ENCODE peak calls at places on chromosomes 12 and 14, in seven cellular contexts. N is A673, P is body of pancreas, Y is MM.1S, E is left ventricle myocardium inferior, A is fibroblast of pulmonary artery, U is psoas muscle. O is an unnamed sample.

GRCh38 chr12:2372178-2372577 is 319.4 kb downstream of the CACNA1C start:
- DNase-seq in N (no peak), Y (no peak), P (no peak), U (no peak), A (no peak), E (no peak), O (no peak)

GRCh38 chr12:109517619-109518018 is 40.2 kb downstream of the UBE3B start:
- DNase-seq in Y (no peak), P (no peak), U (no peak), N (no peak), A (no peak), E (no peak), O (no peak)

GRCh38 chr12:75553398-75553797 is 42.0 kb upstream of the KRR1 start:
- DNase-seq in U (no peak), Y (no peak), A (no peak), P (no peak), N (peak; percentile 14), E (no peak), O (no peak)

GRCh38 chr12:108770269-108770829 is 39.0 kb upstream of the CORO1C start:
- DNase-seq in U (no peak), P (no peak), Y (no peak), A (no peak), N (no peak), E (no peak), O (peak; percentile 58)

GRCh38 chr12:484096-484495 is 24.4 kb downstream of the B4GALNT3 start:
- DNase-seq in N (no peak), A (no peak), P (no peak), U (no peak), E (no peak), Y (no peak), O (no peak)

GRCh38 chr14:103127861-103128598 is 4.8 kb downstream of the TNFAIP2 start:
- DNase-seq in N (no peak), U (peak; percentile 43), E (no peak), P (peak; percentile 5), Y (no peak), A (no peak), O (peak; percentile 90)

GRCh38 chr14:94560782-94561655 is at the start of gene SERPINA4:
- DNase-seq in Y (no peak), P (peak; percentile 80), E (no peak), A (no peak), N (no peak), U (no peak), O (no peak)

GRCh38 chr14:48127674-48128073 is 452.3 kb upstream of the MDGA2 start:
- DNase-seq in U (no peak), Y (no peak), P (peak; percentile 9), N (no peak), E (no peak), A (no peak), O (no peak)

GRCh38 chr12:28575593-28576205 is 385.4 kb downstream of the CCDC91 start:
- DNase-seq in A (no peak), U (no peak), P (no peak), E (no peak), N (no peak), Y (no peak), O (no peak)

GRCh38 chr14:64423987-64424386 is 35.8 kb downstream of the MTHFD1 start:
- DNase-seq in Y (no peak), N (peak; percentile 54), P (no peak), U (no peak), A (peak; percentile 72), E (no peak), O (no peak)

GRCh38 chr14:24430682-24431568 is 1.2 kb downstream of the KHNYN start:
- DNase-seq in U (no peak), A (peak; percentile 46), N (peak; percentile 51), Y (peak; percentile 75), E (no peak), P (no peak), O (peak; percentile 96)

GRCh38 chr12:79900199-79900598 is 34.7 kb downstream of the PPP1R12A start:
- DNase-seq in N (no peak), A (no peak), E (no peak), Y (no peak), P (no peak), U (no peak), O (no peak)

GRCh38 chr12:44299524-44299923 is 463.6 kb downstream of the TMEM117 start:
- DNase-seq in P (no peak), U (no peak), N (no peak), Y (no peak), E (no peak), A (no peak), O (no peak)

GRCh38 chr14:63573579-63573978 is 30.4 kb upstream of the PPP2R5E start:
- DNase-seq in E (no peak), A (peak; percentile 24), Y (no peak), U (no peak), N (no peak), P (no peak), O (peak; percentile 21)

GRCh38 chr12:6765634-6766581 is at the start of gene PTMS:
- DNase-seq in E (peak; percentile 86), P (peak; percentile 75), A (peak; percentile 95), N (peak; percentile 96), U (peak; percentile 86), Y (no peak), O (peak; percentile 98)

GRCh38 chr12:64633940-64634337 is 23.6 kb downstream of the RASSF3 start:
- DNase-seq in E (peak; percentile 46), U (no peak), P (peak; percentile 81), A (peak; percentile 74), Y (no peak), N (peak; percentile 23), O (peak; percentile 73)

GRCh38 chr12:64631197-64631596 is 20.9 kb downstream of the RASSF3 start:
- DNase-seq in Y (no peak), U (no peak), A (no peak), N (no peak), E (no peak), P (no peak), O (no peak)

GRCh38 chr12:64634508-64635092 is 24.3 kb downstream of the RASSF3 start:
- DNase-seq in E (no peak), A (no peak), N (no peak), Y (no peak), P (no peak), U (no peak), O (no peak)

GRCh38 chr12:64635356-64635998 is 25.2 kb downstream of the RASSF3 start:
- DNase-seq in U (no peak), P (no peak), E (no peak), A (no peak), Y (no peak), N (no peak), O (no peak)

GRCh38 chr12:64633186-64633939 is 23.1 kb downstream of the RASSF3 start:
- DNase-seq in A (no peak), E (no peak), P (no peak), U (no peak), Y (no peak), N (no peak), O (no peak)
- H3K4me3 ChIP-seq in A (no peak overlapping the region), E (no peak overlapping the region), P (no peak overlapping the region), U (no peak overlapping the region), Y (no peak overlapping the region), N (no peak overlapping the region), O (no peak overlapping the region)

GRCh38 chr14:100828448-100828834 is 2.5 kb downstream of the MEG3 start:
- DNase-seq in Y (no peak), E (no peak), P (no peak), A (no peak), N (no peak), U (no peak), O (peak; percentile 88)
- TF ChIP-seq CTCF in Y (no peak), E (no peak), P (no peak), A (no peak), N (no peak), U (no peak), O (no peak)

DNA sequence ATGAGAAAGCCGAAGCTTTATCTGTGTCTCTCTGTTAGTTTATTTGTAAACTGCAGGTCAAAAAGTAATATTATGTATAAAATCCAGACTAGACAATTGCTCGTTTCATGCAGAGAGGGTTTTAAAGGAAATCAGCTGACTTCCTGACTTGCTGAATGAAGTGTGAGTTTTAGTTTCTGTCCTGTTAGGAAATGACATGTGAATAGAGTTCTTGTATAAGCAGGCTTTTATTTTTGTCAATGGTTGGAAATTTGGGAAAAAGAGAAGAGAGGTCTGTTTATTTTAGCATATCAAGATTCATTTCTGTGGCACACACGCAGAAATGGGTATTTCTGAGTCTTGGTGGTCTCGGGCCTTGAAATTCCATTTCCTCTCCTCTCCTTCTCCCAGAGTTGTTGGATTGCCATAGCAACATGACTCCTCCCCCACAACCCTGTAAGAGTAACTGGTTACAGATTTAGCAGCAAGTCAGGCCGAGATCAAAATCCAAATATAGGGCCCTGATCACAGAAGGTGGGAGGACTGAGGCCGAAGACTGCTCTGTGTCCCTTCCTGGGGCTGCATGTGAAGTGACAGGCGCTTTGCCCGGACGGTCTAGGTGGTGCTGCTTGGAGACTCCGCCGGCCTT is 60.9 kb downstream of the SAMD4A start:
- DNase-seq in N (peak; percentile 84), E (peak; percentile 44), Y (peak; percentile 64), U (peak; percentile 70), P (peak; percentile 10), A (peak; percentile 78), O (peak; percentile 89)
- H3K4me3 ChIP-seq in N (peak overlapping the region; percentile 30), E (peak overlapping the region; percentile 57), Y (peak overlapping the region; percentile 47), U (peak overlapping the region; percentile 44), P (no peak overlapping the region), A (peak overlapping the region; percentile 42), O (peak overlapping the region; percentile 63)

GRCh38 chr12:24945822-24946221 is 3.1 kb downstream of the BCAT1 start:
- DNase-seq in N (no peak), P (no peak), Y (no peak), U (no peak), A (no peak), E (no peak), O (no peak)

GRCh38 chr12:24950231-24950834 is 1.4 kb upstream of the BCAT1 start:
- DNase-seq in P (no peak), Y (peak; percentile 91), N (no peak), E (no peak), A (no peak), U (no peak), O (no peak)

GRCh38 chr12:24948452-24948815 is 467 bp downstream of the BCAT1 start:
- DNase-seq in N (peak; percentile 60), Y (peak; percentile 49), P (no peak), A (peak; percentile 63), U (no peak), E (no peak), O (peak; percentile 86)

GRCh38 chr12:24947541-24948451 is 1.1 kb downstream of the BCAT1 start:
- DNase-seq in U (no peak), E (no peak), P (no peak), Y (no peak), A (no peak), N (no peak), O (no peak)

DNA sequence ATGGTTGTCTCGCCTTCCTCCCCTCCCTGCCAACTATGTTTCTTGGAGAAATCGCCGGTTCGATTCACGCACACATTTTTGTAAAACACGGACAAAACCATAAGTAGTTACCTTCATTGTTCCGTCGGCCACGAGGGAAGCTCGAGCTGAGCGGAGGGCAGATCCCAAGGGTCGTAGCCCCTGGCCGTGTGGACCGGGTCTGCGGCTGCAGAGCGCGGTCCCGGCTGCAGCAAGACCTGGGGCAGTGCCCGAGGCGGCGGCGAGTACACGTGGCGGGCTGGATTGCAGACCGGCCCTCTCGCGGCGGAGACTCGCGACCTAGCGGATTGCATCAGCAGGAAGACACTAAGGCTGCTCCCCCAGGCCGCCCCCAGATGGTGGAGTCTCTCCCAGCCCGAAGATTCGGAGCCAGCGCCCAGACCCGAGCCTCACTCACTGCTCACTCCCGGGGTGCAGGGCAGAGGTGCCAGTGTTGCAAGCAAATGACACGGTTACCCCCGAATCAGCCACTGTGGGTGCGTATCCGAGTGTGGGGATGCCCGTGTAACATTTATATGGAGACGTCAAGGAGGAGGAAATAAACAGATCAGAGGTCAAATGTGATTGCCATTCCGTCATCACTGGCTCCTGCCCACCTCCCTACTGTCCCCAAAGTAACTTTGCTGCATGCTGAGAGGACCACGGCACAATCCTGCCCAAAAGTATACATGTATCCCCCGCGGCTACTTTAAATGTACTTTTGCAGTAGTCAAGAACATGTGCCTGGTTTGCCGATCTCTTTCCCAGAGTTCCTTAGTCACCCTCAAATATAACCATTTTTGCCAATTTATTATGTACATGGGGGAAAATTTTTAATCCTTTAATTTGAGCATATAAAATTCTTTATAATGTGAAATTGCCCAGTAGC is at the start of gene BCAT1:
- DNase-seq in N (peak; percentile 87), P (peak; percentile 87), E (peak; percentile 73), Y (peak; percentile 30), U (peak; percentile 82), A (peak; percentile 85), O (peak; percentile 89)
- TF ChIP-seq CTCF in N (peak; percentile 38), P (peak; percentile 28), E (peak; percentile 16), Y (no peak), U (no peak), A (peak; percentile 15), O (no peak)

O was measured in osteoblast.